ENCODE peak calls at places on chromosomes 6 and 20, in four cellular contexts. Z, E, O and B are unnamed samples.
A peak's percentile ranks its signal among the peaks of the same experiment; 100 is the strongest.

GRCh38 chr20:31638317-31638716 is 605 bp downstream of the COX4I2 start:
- DNase-seq in Z (no peak), E (peak; percentile 91), O (no peak), B (no peak)

GRCh38 chr20:21361266-21361665 is 36.1 kb downstream of the NKX2-4 start:
- DNase-seq in Z (peak; percentile 8), E (no peak), O (no peak), B (no peak)

GRCh38 chr6:157644043-157644810 is 178.8 kb upstream of the SNX9 start:
- DNase-seq in Z (peak; percentile 28), E (peak; percentile 75), O (no peak), B (peak; percentile 45)

GRCh38 chr6:110323004-110323657 is 35.0 kb downstream of the METTL24 start:
- DNase-seq in Z (no peak), E (no peak), O (no peak), B (no peak)

GRCh38 chr6:138500045-138500665 is 861 bp upstream of the NHSL1 start:
- DNase-seq in Z (no peak), E (no peak), O (no peak), B (no peak)

GRCh38 chr6:113102761-113103160 is 754.4 kb upstream of the MARCKS start:
- DNase-seq in Z (peak; percentile 25), E (no peak), O (no peak), B (no peak)

GRCh38 chr6:27605401-27606342 is 132.8 kb upstream of the ZNF184 start:
- DNase-seq in Z (peak; percentile 64), E (no peak), O (peak; percentile 84), B (peak; percentile 73)

GRCh38 chr6:75802366-75802765 is 53.3 kb downstream of the MYO6 start:
- DNase-seq in Z (no peak), E (no peak), O (no peak), B (no peak)

GRCh38 chr6:137181876-137182653 is 8.6 kb upstream of the IL22RA2 start:
- DNase-seq in Z (no peak), E (no peak), O (no peak), B (no peak)

GRCh38 chr6:6891949-6892461 is 215.8 kb upstream of the RREB1 start:
- DNase-seq in Z (peak; percentile 30), E (no peak), O (no peak), B (no peak)

GRCh38 chr6:10073326-10073725 is 341.5 kb downstream of the TFAP2A start:
- DNase-seq in Z (no peak), E (no peak), O (no peak), B (peak; percentile 52)

GRCh38 chr6:2109796-2110195 is 135.6 kb downstream of the GMDS start:
- DNase-seq in Z (no peak), E (no peak), O (no peak), B (no peak)

GRCh38 chr6:156552849-156553248 is 224.3 kb upstream of the ARID1B start:
- DNase-seq in Z (no peak), E (no peak), O (no peak), B (no peak)

GRCh38 chr6:19757036-19757435 is 80.1 kb upstream of the ID4 start:
- DNase-seq in Z (peak; percentile 69), E (no peak), O (no peak), B (peak; percentile 11)

GRCh38 chr6:45922728-45923351 is 92.8 kb downstream of the CLIC5 start:
- DNase-seq in Z (peak; percentile 72), E (peak; percentile 31), O (peak; percentile 59), B (peak; percentile 80)

GRCh38 chr6:90233994-90234393 is 62.6 kb downstream of the BACH2 start:
- DNase-seq in Z (no peak), E (no peak), O (no peak), B (no peak)

GRCh38 chr6:137829641-137830083 is 37.4 kb upstream of the TNFAIP3 start:
- DNase-seq in Z (peak; percentile 79), E (no peak), O (no peak), B (no peak)

GRCh38 chr6:10425177-10425972 is 10.5 kb upstream of the TFAP2A start:
- DNase-seq in Z (no peak), E (no peak), O (no peak), B (no peak)

GRCh38 chr6:168314948-168315347 is 4.6 kb downstream of the DACT2 start:
- DNase-seq in Z (no peak), E (no peak), O (no peak), B (no peak)

GRCh38 chr6:146700078-146700686 is 101.4 kb downstream of the ADGB start:
- DNase-seq in Z (peak; percentile 83), E (peak; percentile 48), O (peak; percentile 15), B (peak; percentile 10)

GRCh38 chr6:110271732-110272022 is 86.5 kb downstream of the METTL24 start:
- DNase-seq in Z (no peak), E (no peak), O (no peak), B (no peak)

GRCh38 chr6:45928721-45929305 is 86.8 kb downstream of the CLIC5 start:
- DNase-seq in Z (no peak), E (no peak), O (no peak), B (no peak)

GRCh38 chr6:1612902-1613301 is 3.2 kb downstream of the FOXC1 start:
- DNase-seq in Z (peak; percentile 84), E (no peak), O (no peak), B (peak; percentile 97)

GRCh38 chr6:14747881-14748520 is 497.9 kb upstream of the JARID2 start:
- DNase-seq in Z (no peak), E (no peak), O (no peak), B (peak; percentile 65)

GRCh38 chr6:14633453-14633852 is 515.9 kb downstream of the CD83 start:
- DNase-seq in Z (no peak), E (no peak), O (no peak), B (no peak)

DNA sequence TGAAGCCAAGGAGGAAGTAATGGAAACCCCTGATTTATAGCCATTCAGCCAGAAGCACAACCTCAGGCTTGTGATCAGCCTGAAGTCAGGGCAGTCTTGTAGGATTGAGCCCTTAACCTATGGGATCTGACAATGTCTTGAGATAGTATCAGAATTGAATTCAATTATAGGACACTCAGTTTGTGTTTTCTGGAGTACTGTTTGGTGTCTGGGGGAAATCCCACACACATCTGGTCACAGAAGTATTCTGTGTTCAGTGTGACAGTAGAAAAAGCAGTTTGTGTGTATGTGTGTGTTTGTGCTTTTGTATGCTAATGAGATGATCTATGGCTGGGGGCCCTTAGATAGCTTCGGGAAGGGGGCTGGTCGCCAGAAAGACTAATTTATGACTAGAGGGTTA is 5.7 kb downstream of the NT5E start:
- DNase-seq in Z (no peak), E (no peak), O (no peak), B (no peak)
- H4K20me1 ChIP-seq in Z (no peaks in the 10 kb centered on the region), E (peaks cover 20% of the 10 kb centered on the region), O (no peaks in the 10 kb centered on the region), B (peaks cover 41% of the 10 kb centered on the region)

DNA sequence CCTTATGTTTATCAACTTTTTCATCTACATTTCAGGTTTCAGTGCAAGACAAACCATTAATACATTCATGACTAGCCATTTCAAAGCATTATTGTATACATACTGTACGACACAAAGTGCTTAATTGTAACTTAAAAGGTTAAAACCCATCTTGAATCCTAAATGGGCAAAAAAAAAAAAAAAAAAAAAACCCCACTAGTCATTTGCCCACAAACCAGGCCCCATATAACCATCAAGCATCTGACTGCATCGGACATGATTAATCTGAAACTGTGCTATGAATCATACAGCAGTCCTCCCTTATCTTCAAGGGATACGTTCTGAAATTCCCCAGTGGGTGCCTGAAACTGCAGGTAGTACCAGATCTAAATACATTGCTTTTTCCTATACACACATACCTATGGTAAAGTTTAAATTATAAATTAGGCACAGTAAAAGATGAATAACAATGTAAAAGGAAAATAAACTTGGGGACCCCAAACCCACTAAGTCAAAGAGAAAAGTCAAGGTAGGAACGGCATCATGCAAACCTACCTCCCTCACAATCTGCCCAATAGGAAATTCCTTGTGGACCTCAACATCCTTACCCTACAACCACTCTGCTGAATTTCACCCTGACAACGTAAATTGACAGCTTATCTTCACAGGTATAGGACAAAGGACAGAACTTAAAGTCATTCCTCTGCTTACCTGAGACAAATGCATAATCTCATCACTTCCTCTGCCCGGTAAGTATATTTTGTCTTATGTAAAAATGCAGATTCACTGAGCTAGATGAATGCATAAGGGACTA is 14.3 kb downstream of the B4GALT5 start:
- DNase-seq in Z (peak; percentile 88), E (no peak), O (no peak), B (peak; percentile 81)
- H4K20me1 ChIP-seq in Z (peaks cover 3% of the 10 kb centered on the region), E (peaks cover 45% of the 10 kb centered on the region), O (peaks cover 34% of the 10 kb centered on the region), B (peaks cover 36% of the 10 kb centered on the region)

DNA sequence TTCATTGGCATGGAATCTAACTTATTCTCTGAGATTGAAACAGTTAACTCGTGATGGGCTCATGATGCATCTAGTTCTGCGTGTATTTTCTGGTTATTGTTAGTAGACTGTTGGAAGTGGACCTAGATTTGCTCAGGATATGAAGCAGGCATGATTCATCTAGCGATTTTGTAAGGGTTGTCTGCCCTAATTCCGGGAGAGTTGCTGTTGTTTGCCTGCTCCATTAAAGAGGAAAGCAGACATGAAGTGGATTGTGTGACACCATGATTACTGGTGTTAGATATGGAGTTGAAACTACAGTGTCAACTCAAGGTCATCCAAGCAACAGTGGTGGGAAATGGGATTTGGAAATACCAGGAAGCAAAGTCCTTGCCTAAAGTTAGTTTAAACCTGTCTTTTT is 41.0 kb downstream of the SOX4 start:
- DNase-seq in Z (peak; percentile 93), E (no peak), O (no peak), B (peak; percentile 91)
- H4K20me1 ChIP-seq in Z (no peaks in the 10 kb centered on the region), E (no peaks in the 10 kb centered on the region), O (no peaks in the 10 kb centered on the region), B (no peaks in the 10 kb centered on the region)

DNA sequence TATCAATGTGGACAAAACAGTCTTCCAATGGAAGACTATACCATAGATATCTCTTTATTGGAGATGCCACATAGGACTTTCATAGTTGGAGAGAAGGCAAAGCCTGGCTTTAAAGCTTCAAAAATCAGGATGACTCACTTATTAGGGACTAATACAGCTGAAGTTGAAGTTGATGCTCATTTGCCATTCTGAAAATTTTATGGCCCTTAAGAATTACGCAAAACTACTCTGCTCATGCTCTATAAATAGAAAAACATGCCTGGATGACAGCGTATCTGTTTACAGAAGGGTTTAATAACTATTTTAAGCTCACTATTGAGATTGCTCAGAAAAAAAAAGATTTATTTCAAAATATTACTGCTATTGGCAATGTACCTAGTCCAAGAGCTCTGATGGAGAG is 155.5 kb upstream of the DST start:
- DNase-seq in Z (peak; percentile 78), E (no peak), O (no peak), B (no peak)
- H4K20me1 ChIP-seq in Z (no peaks in the 10 kb centered on the region), E (peaks cover 96% of the 10 kb centered on the region), O (no peaks in the 10 kb centered on the region), B (peaks cover 21% of the 10 kb centered on the region)

GRCh38 chr6:170317718-170318117 is 11.2 kb downstream of the FAM120B start:
- DNase-seq in Z (no peak), E (no peak), O (no peak), B (no peak)

GRCh38 chr6:170312876-170313275 is 6.3 kb downstream of the FAM120B start:
- DNase-seq in Z (no peak), E (no peak), O (no peak), B (no peak)

GRCh38 chr6:170313716-170314295 is 7.2 kb downstream of the FAM120B start:
- DNase-seq in Z (no peak), E (no peak), O (no peak), B (no peak)

GRCh38 chr6:170316071-170316470 is 9.5 kb downstream of the FAM120B start:
- DNase-seq in Z (no peak), E (no peak), O (no peak), B (peak; percentile 36)

GRCh38 chr6:170314983-170315382 is 8.4 kb downstream of the FAM120B start:
- DNase-seq in Z (no peak), E (no peak), O (no peak), B (no peak)
- H4K20me1 ChIP-seq in Z (no peaks in the 10 kb centered on the region), E (peaks cover 62% of the 10 kb centered on the region), O (no peaks in the 10 kb centered on the region), B (peaks cover 50% of the 10 kb centered on the region)